ENCODE peak calls at places on chromosomes 5 and 9, in six cellular contexts. W, O, H, B, M and G are unnamed samples.

GRCh38 chr5:154197801-154198461 is 7.4 kb downstream of the GALNT10 start:
- DNase-seq in W (peak; percentile 99), O (peak; percentile 57), H (peak; percentile 19), B (no peak), M (no peak), G (peak; percentile 94)

GRCh38 chr5:136242136-136242535 is 49.2 kb upstream of the SMIM32 start:
- DNase-seq in W (no peak), O (no peak), H (no peak), B (no peak), M (no peak), G (no peak)

GRCh38 chr9:113990975-113991471 is 87.1 kb downstream of the AMBP start:
- DNase-seq in W (no peak), O (no peak), H (no peak), B (no peak), M (no peak), G (no peak)

GRCh38 chr5:177378884-177379883 is 5.0 kb upstream of the SLC34A1 start:
- DNase-seq in W (peak; percentile 67), O (no peak), H (peak; percentile 95), B (no peak), M (no peak), G (peak; percentile 85)

GRCh38 chr5:95873351-95873750 is 50.8 kb upstream of the GLRX start:
- DNase-seq in W (no peak), O (no peak), H (no peak), B (no peak), M (no peak), G (no peak)

GRCh38 chr5:10387690-10388089 is 34.2 kb downstream of the MARCHF6 start:
- DNase-seq in W (peak; percentile 29), O (no peak), H (peak; percentile 63), B (no peak), M (no peak), G (peak; percentile 48)

GRCh38 chr9:122347348-122348287 is 23.2 kb upstream of the PTGS1 start:
- DNase-seq in W (peak; percentile 50), O (no peak), H (no peak), B (no peak), M (peak; percentile 42), G (no peak)

GRCh38 chr5:121325930-121326329 is 525.8 kb upstream of the FTMT start:
- DNase-seq in W (no peak), O (no peak), H (no peak), B (no peak), M (no peak), G (peak; percentile 69)

GRCh38 chr5:172180936-172181335 is 7.1 kb downstream of the STK10 start:
- DNase-seq in W (no peak), O (no peak), H (no peak), B (no peak), M (no peak), G (no peak)

GRCh38 chr9:91119147-91119546 is 242.6 kb downstream of the AUH start:
- DNase-seq in W (peak; percentile 81), O (no peak), H (peak; percentile 31), B (peak; percentile 11), M (peak; percentile 29), G (peak; percentile 50)

GRCh38 chr9:73042155-73042554 is 89.3 kb upstream of the ALDH1A1 start:
- DNase-seq in W (peak; percentile 14), O (no peak), H (no peak), B (no peak), M (no peak), G (no peak)